ENCODE peak calls at places on chromosome 11, in eight cellular contexts. L is stimulated activated naive CD4-positive, alpha-beta T cell; R is stimulated activated CD8-positive, alpha-beta memory T cell treated with anti-CD3 and anti-CD28 coated beads, Interleukin-12 subunit alpha, Interleukin-12 subunit beta, amount 100 ng/mL, for 4 hours; J is ovary; K is stimulated activated CD4-positive, alpha-beta T cell treated with anti-CD3 and anti-CD28 coated beads, Interleukin-1b, Interleukin-23, amount 100 ng/mL, for 24 hours; M is cardiac fibroblast; B is 8988T; Q is NCI-H1417. D is an unnamed sample.

GRCh38 chr11:45410391-45411215 is 124.5 kb upstream of the SYT13 start:
- DNase-seq in L (no peak), R (no peak), J (no peak), K (no peak), M (no peak), B (no peak), Q (peak), D (no peak)

GRCh38 chr11:11577246-11577855 is 44.5 kb downstream of the GALNT18 start:
- DNase-seq in L (no peak), R (no peak), J (no peak), K (no peak), M (peak), B (no peak), Q (no peak), D (no peak)

GRCh38 chr11:77705195-77705876 is 67.7 kb upstream of the CLNS1A start:
- DNase-seq in L (no peak), R (no peak), J (no peak), K (peak), M (peak), B (peak), Q (no peak), D (peak)

GRCh38 chr11:64969209-64969608 is 2.7 kb downstream of the MAJIN start:
- DNase-seq in L (no peak), R (no peak), J (no peak), K (no peak), M (no peak), B (peak), Q (no peak), D (no peak)

GRCh38 chr11:107576497-107577086 is 11.1 kb upstream of the ALKBH8 start:
- DNase-seq in L (peak), R (no peak), J (peak), K (peak), M (peak), B (no peak), Q (peak), D (peak)

GRCh38 chr11:445765-446588 is 4.1 kb upstream of the PTDSS2 start:
- DNase-seq in L (no peak), R (no peak), J (no peak), K (no peak), M (no peak), B (no peak), Q (no peak), D (no peak)

GRCh38 chr11:4118107-4118506 is 23.5 kb downstream of the RRM1 start:
- DNase-seq in L (no peak), R (no peak), J (no peak), K (no peak), M (peak), B (no peak), Q (no peak), D (no peak)

GRCh38 chr11:88515002-88515401 is 177.5 kb upstream of the CTSC start:
- DNase-seq in L (no peak), R (no peak), J (no peak), K (no peak), M (no peak), B (no peak), Q (no peak), D (no peak)

D was measured in SW 1271.